ENCODE peak calls at places on chromosome 3, in eight cellular contexts. G is thoracic aorta; M is CD4-positive, alpha-beta T cell; O is psoas muscle; K is heart right ventricle; E is GM12864; H is IMR-90; D is GM20000. I is an unnamed sample.

GRCh38 chr3:59143447-59143846 is 93.6 kb upstream of the CFAP20DC start:
- DNase-seq in M (no peak), D (no peak), H (no peak), O (no peak), E (no peak), K (no peak), G (no peak), I (no peak)

GRCh38 chr3:105759442-105760078 is 109.3 kb downstream of the CBLB start:
- DNase-seq in E (no peak), K (no peak), M (no peak), D (no peak), O (peak), H (no peak), G (no peak), I (no peak)

GRCh38 chr3:49668414-49668797 is 5.7 kb upstream of the APEH start:
- DNase-seq in K (no peak), M (no peak), D (no peak), H (no peak), O (no peak), G (no peak), E (no peak), I (no peak)

GRCh38 chr3:151248772-151249366 is 29.5 kb downstream of the P2RY14 start:
- DNase-seq in H (no peak), M (no peak), D (no peak), G (no peak), O (no peak), K (no peak), E (no peak), I (no peak)

GRCh38 chr3:85516146-85516545 is 557.4 kb downstream of the CADM2 start:
- DNase-seq in H (no peak), D (no peak), G (no peak), O (no peak), M (no peak), E (no peak), K (no peak), I (no peak)

GRCh38 chr3:167225821-167226220 is 154.3 kb downstream of the ZBBX start:
- DNase-seq in K (no peak), G (no peak), M (no peak), H (no peak), O (no peak), D (no peak), E (no peak), I (no peak)

GRCh38 chr3:29695201-29695904 is 414.5 kb downstream of the RBMS3 start:
- DNase-seq in E (no peak), G (no peak), M (no peak), O (no peak), H (peak), K (no peak), D (no peak), I (peak)

GRCh38 chr3:4174760-4175159 is 128.4 kb upstream of the SETMAR start:
- DNase-seq in D (no peak), M (no peak), G (no peak), O (no peak), K (no peak), E (no peak), H (no peak), I (no peak)

GRCh38 chr3:120637836-120638559 is 41.9 kb downstream of the NDUFB4 start:
- DNase-seq in D (no peak), H (peak), O (no peak), M (no peak), G (no peak), K (no peak), E (no peak), I (no peak)

GRCh38 chr3:64150527-64151238 is 74.6 kb downstream of the PRICKLE2 start:
- DNase-seq in E (no peak), O (peak), H (peak), G (peak), D (no peak), K (peak), M (no peak), I (peak)

GRCh38 chr3:50602675-50603191 is 8.8 kb downstream of the CISH start:
- DNase-seq in K (peak), D (no peak), M (no peak), O (peak), H (no peak), G (no peak), E (no peak), I (no peak)

GRCh38 chr3:60240558-60240957 is 1010.7 kb downstream of the FHIT start:
- DNase-seq in M (no peak), D (no peak), G (no peak), K (no peak), E (no peak), O (no peak), H (no peak), I (no peak)

GRCh38 chr3:194298331-194299227 is 52.5 kb downstream of the CPN2 start:
- DNase-seq in G (no peak), K (no peak), M (no peak), E (no peak), H (no peak), D (no peak), O (no peak), I (no peak)

GRCh38 chr3:17832021-17832420 is 89.6 kb upstream of the TBC1D5 start:
- DNase-seq in M (no peak), K (no peak), E (no peak), O (no peak), G (no peak), D (no peak), H (no peak), I (no peak)

GRCh38 chr3:149128856-149129255 is 582 bp upstream of the HPS3 start:
- DNase-seq in H (peak), D (no peak), O (no peak), E (no peak), K (no peak), G (no peak), M (no peak), I (no peak)

GRCh38 chr3:29279830-29280229 is 1.0 kb upstream of the RBMS3 start:
- DNase-seq in O (peak), E (no peak), K (peak), M (no peak), G (no peak), D (no peak), H (peak), I (no peak)

GRCh38 chr3:22172964-22173363 is 422.0 kb upstream of the ZNF385D start:
- DNase-seq in M (no peak), K (no peak), E (no peak), H (no peak), G (no peak), O (no peak), D (no peak), I (no peak)

GRCh38 chr3:22176911-22177310 is 425.9 kb upstream of the ZNF385D start:
- DNase-seq in D (no peak), O (no peak), M (no peak), H (no peak), K (no peak), E (no peak), G (no peak), I (no peak)

GRCh38 chr3:22170370-22170769 is 419.4 kb upstream of the ZNF385D start:
- DNase-seq in D (no peak), O (no peak), K (no peak), H (no peak), G (no peak), E (no peak), M (no peak), I (no peak)

DNA sequence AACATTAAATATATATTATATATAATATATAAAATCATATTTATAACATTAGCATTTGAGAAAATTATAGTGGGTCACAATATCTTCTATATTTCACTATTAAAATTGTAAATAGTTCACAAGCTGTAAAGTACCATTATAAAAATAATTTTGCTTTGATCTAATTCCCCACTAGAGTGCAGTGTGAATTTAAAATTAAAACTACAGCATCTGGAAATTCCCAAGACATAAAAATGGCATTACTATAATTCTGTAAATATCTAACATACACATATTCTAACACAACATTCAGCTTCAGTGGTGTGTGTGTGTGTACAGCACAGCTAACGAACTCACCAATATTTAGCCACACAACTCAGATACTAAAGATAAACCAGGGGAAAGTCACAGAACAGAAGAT is 424.9 kb upstream of the ZNF385D start:
- DNase-seq in H (no peak), K (no peak), D (no peak), O (no peak), M (no peak), G (no peak), E (no peak), I (no peak)
- TF ChIP-seq CTCF in H (no peak), K (peak), D (no peak), O (no peak), M (no peak), G (no peak), E (no peak), I (peak)

DNA sequence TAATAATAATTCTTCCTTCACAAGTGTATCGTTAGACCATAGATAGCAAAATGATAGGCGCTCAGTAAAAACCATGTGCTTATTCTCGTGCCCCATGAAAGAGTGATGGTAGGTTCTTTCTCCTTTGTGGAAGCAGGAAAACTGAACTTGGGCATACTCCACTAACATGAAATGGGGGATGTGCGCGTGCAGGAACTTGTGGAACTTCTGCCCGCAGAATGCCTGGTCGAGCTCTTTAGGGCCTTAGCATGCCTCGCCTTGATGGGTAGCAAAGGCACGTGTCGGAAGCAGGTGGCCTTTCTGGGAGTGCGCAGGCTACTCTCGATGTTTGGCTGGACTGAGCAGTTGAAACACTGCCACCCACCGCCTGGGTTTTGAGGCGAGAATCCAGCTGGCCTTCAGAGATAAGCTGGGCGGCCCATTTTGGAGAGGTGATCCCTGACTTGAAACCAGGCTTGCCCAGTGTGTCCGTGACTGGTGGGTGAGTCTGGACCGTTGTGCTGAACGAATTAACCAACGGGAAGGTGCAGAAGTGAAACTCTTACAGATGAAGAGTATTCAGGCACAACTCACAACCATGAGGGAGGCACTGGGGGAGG is 821 bp downstream of the PCCB start:
- DNase-seq in O (peak), H (peak), D (peak), E (no peak), G (peak), M (no peak), K (peak), I (no peak)
- TF ChIP-seq CTCF in O (peak), H (peak), D (peak), E (peak), G (no peak), M (no peak), K (peak), I (peak)

GRCh38 chr3:145776782-145777408 is 384.1 kb downstream of the PLOD2 start:
- DNase-seq in O (no peak), H (peak), E (peak), D (peak), G (no peak), K (no peak), M (no peak), I (peak)
- TF ChIP-seq CTCF in O (peak), H (peak), E (peak), D (peak), G (no peak), K (peak), M (no peak), I (peak)

GRCh38 chr3:157154563-157155333 is 5.2 kb downstream of the CCNL1 start:
- DNase-seq in K (no peak), E (no peak), D (no peak), O (no peak), M (no peak), G (no peak), H (no peak), I (no peak)
- TF ChIP-seq CTCF in K (peak), E (no peak), D (no peak), O (no peak), M (no peak), G (no peak), H (no peak), I (no peak)

DNA sequence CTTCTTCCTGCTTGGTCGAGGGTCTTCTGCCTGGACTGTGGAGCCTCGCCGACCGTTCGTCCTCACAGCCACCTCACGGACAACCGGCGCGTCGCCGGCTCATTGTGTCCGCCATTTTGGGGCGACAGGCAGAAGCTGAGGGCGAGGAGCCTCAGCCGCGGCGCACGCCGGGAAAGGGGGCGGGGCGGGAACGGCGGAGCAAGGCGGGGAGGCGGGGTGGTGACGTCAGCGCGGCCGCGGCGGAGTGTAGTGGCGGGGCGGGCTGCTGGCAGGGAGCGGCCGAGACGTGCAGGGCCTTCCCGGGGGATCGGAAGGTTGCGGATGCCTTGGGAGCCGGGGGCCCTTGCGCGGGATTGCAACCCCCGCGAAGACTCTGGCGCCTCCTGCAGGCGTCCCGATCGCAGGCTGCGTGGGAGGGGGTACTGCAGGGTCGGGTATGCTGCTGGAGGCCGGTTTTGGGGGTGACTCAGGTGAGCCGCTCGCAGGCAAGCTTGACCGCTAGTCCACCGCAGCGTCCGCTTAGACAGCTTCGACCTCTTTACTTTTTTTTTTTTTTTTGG is at the start of gene WDR82:
- DNase-seq in E (peak), D (peak), K (peak), G (peak), O (peak), H (peak), M (peak), I (peak)
- TF ChIP-seq CTCF in E (peak), D (no peak), K (peak), G (peak), O (peak), H (peak), M (peak), I (peak)

GRCh38 chr3:56107157-56107556 is 361.1 kb downstream of the ERC2 start:
- DNase-seq in D (no peak), G (no peak), E (no peak), H (no peak), O (no peak), K (no peak), M (no peak), I (no peak)

GRCh38 chr3:56115199-56115598 is 353.1 kb downstream of the ERC2 start:
- DNase-seq in K (no peak), O (no peak), G (no peak), E (no peak), M (no peak), H (no peak), D (no peak), I (no peak)

GRCh38 chr3:56115698-56116097 is 352.6 kb downstream of the ERC2 start:
- DNase-seq in H (no peak), D (no peak), M (no peak), K (no peak), G (no peak), O (no peak), E (no peak), I (no peak)

GRCh38 chr3:56111651-56112250 is 356.5 kb downstream of the ERC2 start:
- DNase-seq in E (no peak), M (no peak), H (no peak), O (no peak), G (no peak), D (no peak), K (no peak), I (no peak)

GRCh38 chr3:56110886-56111285 is 357.4 kb downstream of the ERC2 start:
- DNase-seq in E (no peak), M (no peak), G (no peak), O (no peak), K (no peak), D (no peak), H (no peak), I (no peak)
- TF ChIP-seq CTCF in E (no peak), M (no peak), G (no peak), O (no peak), K (no peak), D (no peak), H (no peak), I (no peak)

DNA sequence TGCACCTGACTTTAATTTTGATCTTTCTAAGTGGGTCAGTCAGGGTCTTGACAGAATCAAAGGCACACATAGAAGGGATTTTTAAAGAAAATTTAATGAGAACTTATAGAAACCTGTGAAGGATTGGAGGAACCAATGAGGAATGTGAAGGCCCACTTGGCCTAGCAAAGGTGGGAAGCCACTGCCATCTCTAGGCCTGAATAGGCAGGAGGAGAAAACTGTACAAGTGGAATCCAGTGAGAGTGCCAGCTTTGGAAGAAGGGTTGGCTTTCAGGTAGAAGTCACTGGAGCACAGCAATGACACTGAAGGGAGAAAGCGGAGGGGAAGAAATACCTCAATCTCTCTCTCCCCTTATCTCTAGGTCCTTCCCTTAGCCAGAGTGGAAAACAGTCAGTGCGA is 380.7 kb upstream of the KCNMB2 start:
- DNase-seq in K (no peak), E (no peak), O (no peak), D (no peak), M (no peak), G (no peak), H (no peak), I (no peak)
- TF ChIP-seq CTCF in K (peak), E (no peak), O (peak), D (no peak), M (no peak), G (no peak), H (no peak), I (peak)

DNA sequence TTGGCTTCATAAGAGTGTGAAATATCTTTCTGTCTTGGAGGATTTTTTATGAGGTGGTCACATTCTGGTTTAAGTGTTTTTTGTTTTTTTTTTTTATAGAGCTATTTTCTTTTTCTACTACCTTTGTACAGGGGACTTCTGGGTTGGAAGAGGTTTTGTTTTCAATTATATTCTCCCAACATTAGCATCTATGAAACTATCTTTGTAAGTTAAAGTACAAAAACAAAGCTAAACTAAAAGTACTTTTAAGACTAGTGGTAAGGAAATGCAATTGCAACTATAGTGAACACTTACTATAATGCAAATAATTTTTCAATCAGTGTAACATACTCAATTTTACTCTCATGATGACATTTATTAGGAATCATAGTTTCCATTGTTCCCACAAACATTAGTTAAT is 688.2 kb downstream of the SI start:
- DNase-seq in M (no peak), H (no peak), D (no peak), K (no peak), E (no peak), G (no peak), O (no peak), I (no peak)
- TF ChIP-seq CTCF in M (no peak), H (no peak), D (no peak), K (no peak), E (peak), G (no peak), O (peak), I (no peak)